ENCODE peak calls at places on chromosomes 1 and 21, in four cellular contexts. S is spleen, F is tibial artery, D is fibroblast of mammary gland. Z is an unnamed sample.

GRCh38 chr1:40622936-40623629 is 42.4 kb downstream of the RIMS3 start:
- DNase-seq in D (no peak), F (no peak), S (no peak), Z (no peak)

GRCh38 chr1:219189021-219189824 is 15.5 kb downstream of the LYPLAL1 start:
- DNase-seq in D (peak), F (no peak), S (no peak), Z (peak)

GRCh38 chr1:226661965-226662364 is 77.1 kb downstream of the ITPKB start:
- DNase-seq in D (peak), S (peak), F (peak), Z (peak)

GRCh38 chr1:94542088-94542671 is 621 bp upstream of the F3 start:
- DNase-seq in D (peak), F (peak), S (peak), Z (peak)

GRCh38 chr1:30366914-30367313 is 356.5 kb downstream of the MATN1 start:
- DNase-seq in S (no peak), D (no peak), F (no peak), Z (no peak)

GRCh38 chr1:109927908-109928307 is 17.3 kb downstream of the CSF1 start:
- DNase-seq in S (no peak), D (peak), F (peak), Z (peak)

GRCh38 chr1:8051650-8052049 is 25.5 kb upstream of the ERRFI1 start:
- DNase-seq in F (no peak), S (no peak), D (no peak), Z (no peak)

GRCh38 chr1:223670458-223671159 is 5.1 kb upstream of the CAPN8 start:
- DNase-seq in D (peak), F (no peak), S (no peak), Z (peak)

GRCh38 chr1:45442272-45442671 is 48.7 kb downstream of the TESK2 start:
- DNase-seq in D (peak), F (no peak), S (no peak), Z (peak)

GRCh38 chr1:3066250-3066711 is 2.7 kb upstream of the PRDM16 start:
- DNase-seq in S (peak), D (no peak), F (peak), Z (no peak)

GRCh38 chr1:95311006-95311405 is 77.0 kb downstream of the RWDD3 start:
- DNase-seq in D (no peak), S (no peak), F (no peak), Z (no peak)

GRCh38 chr1:229964281-229964680 is 102.8 kb upstream of the GALNT2 start:
- DNase-seq in S (no peak), D (no peak), F (no peak), Z (no peak)
- TF ChIP-seq CTCF in S (no peak), D (no peak), F (no peak), Z (no peak)

DNA sequence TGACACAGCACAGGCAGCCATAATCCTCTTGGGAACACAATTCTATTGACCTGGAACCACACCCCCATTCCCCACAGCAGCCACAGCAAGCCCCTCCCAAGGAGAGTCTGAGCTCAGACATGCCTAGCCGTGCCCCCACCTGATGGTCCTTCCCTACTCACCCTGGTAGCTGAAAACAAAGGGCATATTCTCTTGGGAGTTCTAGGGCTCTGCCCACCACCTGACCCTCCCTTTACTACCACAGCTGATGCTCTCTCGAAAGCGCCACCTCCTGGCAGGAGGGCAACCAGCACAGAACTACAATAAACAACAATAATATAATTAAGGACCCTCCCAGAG is 184.8 kb upstream of the COA6 start:
- DNase-seq in F (no peak), D (no peak), S (no peak), Z (no peak)
- TF ChIP-seq CTCF in F (no peak), D (no peak), S (no peak), Z (no peak)

DNA sequence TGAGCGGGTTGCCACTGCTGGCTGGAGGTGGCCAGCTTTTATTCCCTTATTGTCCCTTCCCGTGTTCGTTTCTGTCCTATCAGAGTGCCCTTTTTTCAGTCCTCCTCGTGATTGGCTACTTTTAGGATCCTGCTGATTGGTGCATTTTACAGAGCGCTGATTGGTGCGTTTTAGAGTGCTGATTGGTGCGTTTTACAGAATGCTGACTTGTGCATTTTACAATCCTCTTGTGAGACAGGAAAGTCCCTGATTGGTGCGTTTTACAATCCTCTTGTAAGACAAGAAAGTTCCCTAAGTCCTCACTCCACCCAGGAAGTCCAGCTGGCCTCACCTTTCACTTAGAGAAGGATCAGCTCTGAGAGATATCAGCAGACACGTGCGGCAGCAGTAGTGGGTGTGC is 8.8 kb upstream of the IL10RB start:
- DNase-seq in S (no peak), F (no peak), D (no peak), Z (no peak)
- TF ChIP-seq CTCF in S (no peak), F (no peak), D (no peak), Z (no peak)

DNA sequence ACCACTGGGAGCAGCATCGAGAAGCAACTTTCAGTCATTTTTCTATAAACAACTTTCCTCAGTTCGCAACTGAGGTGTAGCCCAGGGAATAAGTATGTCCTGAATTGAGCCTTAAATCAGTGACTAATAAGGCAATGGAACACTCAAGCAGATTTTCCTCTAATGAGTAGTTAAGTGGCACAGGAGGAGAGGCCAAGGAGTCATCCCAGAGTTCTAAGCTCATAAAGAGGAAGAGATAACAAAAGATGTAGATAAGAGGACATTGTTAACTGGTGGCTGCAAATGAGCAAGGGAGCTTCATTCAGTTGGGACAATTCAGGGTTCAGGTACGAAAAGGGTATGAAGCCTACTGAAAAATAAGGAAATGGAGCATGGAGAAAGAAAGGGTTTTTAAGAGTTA is 64.5 kb downstream of the LRRC40 start:
- DNase-seq in D (peak), S (no peak), F (no peak), Z (no peak)
- TF ChIP-seq CTCF in D (no peak), S (no peak), F (no peak), Z (no peak)

DNA sequence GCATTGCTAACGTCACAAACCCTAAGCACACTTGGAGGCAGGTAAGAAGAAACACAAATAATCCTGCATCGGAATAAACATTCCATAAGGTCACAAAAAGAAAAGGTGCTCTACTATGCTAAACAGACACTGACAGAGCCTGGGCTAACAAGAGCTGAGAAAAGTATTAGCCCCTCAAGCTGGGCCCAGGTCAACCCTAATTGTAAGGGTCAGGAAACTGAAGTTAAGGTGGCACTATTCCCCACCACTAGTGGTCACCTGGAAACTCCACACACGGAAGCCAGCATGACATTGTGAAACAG is 1.3 kb downstream of the PTTG1IP start:
- DNase-seq in F (no peak), D (no peak), S (no peak), Z (no peak)
- TF ChIP-seq CTCF in F (no peak), D (no peak), S (no peak), Z (no peak)

DNA sequence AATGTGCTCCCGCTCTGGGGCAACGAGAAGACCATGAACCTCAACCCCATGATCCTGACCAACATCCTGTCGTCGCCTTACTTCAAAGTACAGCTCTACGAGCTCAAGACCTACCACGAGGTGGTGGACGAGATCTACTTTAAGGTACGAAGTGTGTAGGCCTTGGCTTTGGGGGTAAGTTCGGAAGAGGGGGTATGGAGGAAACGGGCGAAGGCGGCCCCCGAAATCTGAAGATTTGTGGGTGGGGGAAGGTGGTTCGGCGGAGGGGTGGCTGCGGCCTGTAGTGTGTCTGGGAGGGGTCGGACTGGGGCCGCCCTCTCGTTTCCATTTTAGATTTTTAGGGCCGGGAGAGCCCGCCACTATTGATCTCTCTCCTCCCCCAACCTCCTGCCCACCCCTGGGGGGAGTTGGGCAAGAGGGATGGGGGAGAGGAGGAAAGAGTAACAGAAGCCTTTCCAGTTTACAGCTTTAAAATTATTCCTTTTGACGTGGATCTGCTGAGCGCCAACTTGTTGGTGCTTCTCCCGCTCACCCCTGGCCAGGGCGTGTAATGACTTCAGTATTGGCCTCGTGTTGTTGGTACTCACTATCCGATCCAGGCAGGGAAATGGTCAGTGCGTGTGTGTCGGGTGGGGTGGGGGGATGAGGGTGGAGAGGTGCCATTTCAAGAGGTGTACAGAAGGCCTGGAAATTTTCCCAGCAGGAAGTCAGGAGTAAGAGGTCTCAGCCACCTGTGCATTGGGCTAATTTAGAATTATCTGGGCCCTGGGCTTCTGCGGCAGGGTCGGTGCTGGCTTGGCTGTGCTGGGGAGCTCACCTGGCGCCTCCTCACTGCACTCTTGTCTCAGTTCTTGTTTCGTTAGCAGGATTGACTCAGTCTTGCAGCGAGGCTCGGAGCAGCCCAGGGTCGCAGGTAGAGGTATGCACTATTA is 880 bp downstream of the PRPF38B start:
- DNase-seq in F (peak), D (peak), S (peak), Z (peak)
- TF ChIP-seq CTCF in F (peak), D (peak), S (peak), Z (peak)

GRCh38 chr1:241503444-241503843 is 16.1 kb downstream of the FH start:
- DNase-seq in F (no peak), S (no peak), D (no peak), Z (no peak)

GRCh38 chr1:241499910-241500309 is 19.6 kb downstream of the FH start:
- DNase-seq in F (no peak), S (no peak), D (peak), Z (peak)
- TF ChIP-seq CTCF in F (no peak), S (no peak), D (peak), Z (peak)